ENCODE peak calls at places on chromosome 7, in seven cellular contexts. S is HCT116; U is psoas muscle; Z is cardiac muscle cell; R is body of pancreas; W is CD8-positive, alpha-beta memory T cell; G is heart right ventricle. C is an unnamed sample.

GRCh38 chr7:97126483-97127171 is 9.1 kb downstream of the SDHAF3 start:
- DNase-seq in Z (peak; percentile 25), G (no peak), U (no peak), S (no peak), R (no peak), W (no peak), C (no peak)

GRCh38 chr7:14902589-14902963 is at the start of gene DGKB:
- DNase-seq in Z (peak; percentile 54), U (peak; percentile 52), W (no peak), S (no peak), G (peak; percentile 19), R (peak; percentile 2), C (no peak)

GRCh38 chr7:18647602-18648001 is 152.1 kb downstream of the HDAC9 start:
- DNase-seq in R (no peak), Z (no peak), S (no peak), U (no peak), W (no peak), G (no peak), C (no peak)

GRCh38 chr7:1175967-1176851 is 16.2 kb upstream of the ZFAND2A start:
- DNase-seq in R (peak; percentile 84), W (peak; percentile 73), S (peak; percentile 56), Z (peak; percentile 79), G (peak; percentile 88), U (peak; percentile 90), C (peak; percentile 55)

GRCh38 chr7:96090756-96091155 is 231.1 kb downstream of the SLC25A13 start:
- DNase-seq in U (no peak), G (no peak), Z (no peak), R (no peak), S (no peak), W (no peak), C (no peak)

GRCh38 chr7:112789824-112790650 is at the start of gene TMEM168:
- DNase-seq in U (peak; percentile 89), R (peak; percentile 60), S (peak; percentile 75), Z (peak; percentile 92), G (peak; percentile 85), W (peak; percentile 81), C (peak; percentile 67)

GRCh38 chr7:29807179-29807841 is 1.0 kb downstream of the WIPF3 start:
- DNase-seq in W (no peak), S (peak; percentile 34), U (peak; percentile 82), G (peak; percentile 64), Z (peak; percentile 4), R (peak; percentile 56), C (peak; percentile 80)

GRCh38 chr7:143467724-143468123 is 9.9 kb upstream of the TAS2R41 start:
- DNase-seq in U (no peak), W (no peak), S (no peak), R (no peak), G (no peak), Z (no peak), C (no peak)

GRCh38 chr7:27165655-27166474 is 528 bp upstream of the HOXA9 start:
- DNase-seq in U (peak; percentile 75), W (no peak), S (no peak), Z (no peak), R (no peak), G (no peak), C (peak; percentile 73)

GRCh38 chr7:115933463-115933862 is 97.1 kb downstream of the TFEC start:
- DNase-seq in W (no peak), Z (no peak), S (no peak), U (no peak), R (no peak), G (no peak), C (peak; percentile 12)

GRCh38 chr7:74404741-74405140 is 49.0 kb upstream of the GTF2IRD1 start:
- DNase-seq in R (no peak), S (no peak), W (no peak), Z (no peak), U (no peak), G (no peak), C (no peak)

GRCh38 chr7:158295966-158296797 is 291.4 kb downstream of the PTPRN2 start:
- DNase-seq in R (no peak), G (no peak), U (no peak), S (no peak), W (no peak), Z (no peak), C (no peak)

GRCh38 chr7:152647-153046 is 39.7 kb upstream of the FAM20C start:
- DNase-seq in G (no peak), R (no peak), Z (no peak), S (no peak), U (peak; percentile 24), W (no peak), C (no peak)

GRCh38 chr7:81594767-81595166 is 175.1 kb downstream of the HGF start:
- DNase-seq in S (no peak), U (no peak), G (no peak), R (no peak), Z (peak; percentile 95), W (no peak), C (no peak)

GRCh38 chr7:16431646-16432424 is 10.5 kb upstream of the CRPPA start:
- DNase-seq in U (no peak), Z (peak; percentile 30), G (no peak), W (no peak), R (peak; percentile 55), S (peak; percentile 54), C (peak; percentile 52)

GRCh38 chr7:97555845-97556431 is 175.9 kb upstream of the TAC1 start:
- DNase-seq in G (no peak), R (no peak), W (no peak), S (no peak), Z (no peak), U (no peak), C (no peak)

GRCh38 chr7:156947120-156947843 is 2.2 kb upstream of the NOM1 start:
- DNase-seq in U (no peak), W (no peak), S (no peak), G (no peak), R (no peak), Z (no peak), C (no peak)

GRCh38 chr7:4833176-4833575 is 28.7 kb downstream of the PAPOLB start:
- DNase-seq in Z (no peak), R (no peak), W (no peak), U (no peak), G (no peak), S (no peak), C (no peak)

GRCh38 chr7:94244760-94245159 is 149.9 kb upstream of the COL1A2 start:
- DNase-seq in U (no peak), Z (no peak), S (no peak), W (no peak), R (no peak), G (no peak), C (no peak)

GRCh38 chr7:53642361-53642760 is 606.9 kb downstream of the POM121L12 start:
- DNase-seq in S (no peak), W (no peak), G (no peak), R (no peak), U (no peak), Z (no peak), C (no peak)

GRCh38 chr7:44382459-44383300 is 57.3 kb upstream of the CAMK2B start:
- DNase-seq in R (no peak), G (no peak), Z (no peak), U (no peak), W (no peak), S (no peak), C (no peak)

GRCh38 chr7:13749026-13749425 is 240.4 kb downstream of the ETV1 start:
- DNase-seq in G (no peak), R (no peak), S (no peak), U (no peak), Z (no peak), W (no peak), C (no peak)

GRCh38 chr7:131071786-131072504 is 255.7 kb upstream of the MKLN1 start:
- DNase-seq in U (peak; percentile 54), R (peak; percentile 91), W (no peak), Z (peak; percentile 94), S (no peak), G (no peak), C (peak; percentile 79)

GRCh38 chr7:44762300-44762699 is 13.7 kb downstream of the ZMIZ2 start:
- DNase-seq in S (no peak), W (no peak), R (no peak), G (no peak), Z (no peak), U (no peak), C (no peak)

GRCh38 chr7:45215611-45216062 is 58.0 kb downstream of the RAMP3 start:
- DNase-seq in G (no peak), R (peak; percentile 18), W (no peak), U (no peak), Z (no peak), S (no peak), C (no peak)

GRCh38 chr7:134528749-134529148 is 1.4 kb downstream of the AKR1B10 start:
- DNase-seq in W (no peak), Z (no peak), G (no peak), U (no peak), S (no peak), R (no peak), C (no peak)
- H3K4me1 ChIP-seq in W (no peaks in the 10 kb centered on the region), Z (no peaks in the 10 kb centered on the region), G (no peaks in the 10 kb centered on the region), U (peaks cover 39% of the 10 kb centered on the region), S (peaks cover 19% of the 10 kb centered on the region), R (peaks cover 16% of the 10 kb centered on the region), C (no peaks in the 10 kb centered on the region)

DNA sequence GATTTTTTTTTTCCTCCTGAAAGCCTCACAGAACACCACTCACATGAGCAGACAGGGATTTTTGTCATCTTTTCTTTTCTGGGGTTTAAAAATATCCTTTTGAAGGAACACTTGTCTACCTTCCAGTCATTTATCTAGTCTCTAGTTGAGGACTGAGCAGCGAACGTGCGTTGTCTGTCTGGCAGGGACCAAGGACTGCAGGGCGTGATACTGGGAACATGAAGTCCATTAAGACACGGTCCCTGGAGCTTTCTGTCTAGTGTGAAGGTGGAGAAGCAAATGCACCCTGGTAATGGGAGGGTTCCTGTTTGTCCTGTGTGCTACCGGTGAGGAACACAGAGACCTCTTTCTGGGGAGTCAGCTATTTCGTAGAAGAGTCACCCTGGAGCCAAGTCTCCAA is 207.4 kb downstream of the TMEM178B start:
- DNase-seq in Z (no peak), W (no peak), G (no peak), U (no peak), R (no peak), S (no peak), C (no peak)
- H3K4me3 ChIP-seq in Z (no peak overlapping the region), W (no peak overlapping the region), G (no peak overlapping the region), U (no peak overlapping the region), R (no peak overlapping the region), S (no peak overlapping the region), C (no peak overlapping the region)

GRCh38 chr7:101165958-101166602 is 711 bp upstream of the VGF start:
- DNase-seq in Z (no peak), S (no peak), U (no peak), R (no peak), G (no peak), W (no peak), C (no peak)
- H3K27me3 ChIP-seq in Z (peaks cover 100% of the 10 kb centered on the region), S (no peaks in the 10 kb centered on the region), U (peaks cover 50% of the 10 kb centered on the region), R (no peaks in the 10 kb centered on the region), G (peaks cover 100% of the 10 kb centered on the region), W (peaks cover 75% of the 10 kb centered on the region), C (peaks cover 63% of the 10 kb centered on the region)

DNA sequence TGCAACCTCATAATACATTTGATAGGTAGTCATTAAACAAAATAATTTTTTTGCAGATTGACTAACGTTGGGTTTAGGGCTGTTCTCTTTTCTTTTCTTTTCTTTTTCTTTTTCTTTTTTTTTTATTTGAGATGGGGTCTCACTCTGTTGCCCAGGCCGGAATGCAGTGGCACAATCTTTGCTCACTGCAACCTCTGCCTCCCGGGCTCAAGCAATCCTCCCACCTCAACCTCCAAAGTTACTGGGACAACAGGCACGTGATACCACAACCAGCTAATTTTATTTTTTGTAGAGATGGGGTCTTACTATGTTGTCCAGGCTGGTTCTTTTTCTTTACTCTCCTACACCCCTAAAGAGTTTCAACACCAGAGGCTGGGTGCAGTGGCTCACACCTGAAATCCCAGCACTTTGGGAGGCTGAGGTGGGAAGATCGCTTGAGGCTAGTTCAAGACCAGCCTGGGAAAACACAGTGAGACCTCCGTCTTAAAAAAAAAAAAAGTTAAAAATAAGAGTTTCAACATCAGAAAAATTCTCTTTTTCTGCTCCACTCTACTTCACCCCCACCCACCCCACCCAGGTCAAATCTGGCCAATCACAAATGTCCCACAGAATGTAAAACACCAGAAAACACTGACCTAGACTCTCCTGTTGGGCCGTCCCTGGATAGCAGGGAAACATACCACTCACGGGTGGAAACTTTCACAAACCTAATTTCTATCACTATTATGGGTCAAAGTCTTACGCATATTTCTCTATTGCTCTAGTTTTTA is 3.0 kb downstream of the HIP1 start:
- DNase-seq in W (no peak), R (no peak), G (no peak), U (no peak), Z (no peak), S (no peak), C (no peak)
- H3K4me1 ChIP-seq in W (peaks cover 9% of the 10 kb centered on the region), R (peaks cover 12% of the 10 kb centered on the region), G (peaks cover 17% of the 10 kb centered on the region), U (peaks cover 4% of the 10 kb centered on the region), Z (peaks cover 7% of the 10 kb centered on the region), S (peaks cover 47% of the 10 kb centered on the region), C (peaks cover 13% of the 10 kb centered on the region)

C was measured in HAP-1.